ENCODE peak calls at places on chromosome 21, in ten cellular contexts. S is astrocyte of the cerebellum, I is kidney epithelial cell, G is fibroblast of lung, P is tibial artery, Q is AG09309, J is fibroblast of pulmonary artery, D is foreskin fibroblast, F is fibroblast of mammary gland, M is OCI-LY7. B is an unnamed sample.
A peak's percentile ranks its signal among the peaks of the same experiment; 100 is the strongest.

GRCh38 chr21:38869196-38869595 is 63.5 kb downstream of the ETS2 start:
- DNase-seq in S (no peak), I (no peak), G (no peak), P (no peak), Q (no peak), J (no peak), D (no peak), F (no peak), M (no peak), B (no peak)

GRCh38 chr21:39051561-39051949 is 131.7 kb downstream of the PSMG1 start:
- DNase-seq in S (no peak), I (peak; percentile 76), G (peak; percentile 63), P (no peak), Q (peak; percentile 49), J (no peak), D (peak; percentile 51), F (peak; percentile 87), M (no peak), B (no peak)

GRCh38 chr21:45768741-45769049 is 125.2 kb downstream of the PCBP3 start:
- DNase-seq in S (no peak), I (no peak), G (no peak), P (peak; percentile 39), Q (no peak), J (no peak), D (no peak), F (no peak), M (no peak), B (no peak)

GRCh38 chr21:38268859-38269566 is 12.2 kb downstream of the KCNJ15 start:
- DNase-seq in S (no peak), I (no peak), G (no peak), P (no peak), Q (no peak), J (no peak), D (no peak), F (no peak), M (no peak), B (no peak)

GRCh38 chr21:41419921-41420862 is 5.8 kb upstream of the MX1 start:
- DNase-seq in S (peak; percentile 82), I (peak; percentile 49), G (peak; percentile 88), P (peak; percentile 92), Q (peak; percentile 41), J (peak; percentile 87), D (peak; percentile 76), F (peak; percentile 87), M (peak; percentile 79), B (no peak)

GRCh38 chr21:42003051-42003461 is 7.1 kb downstream of the ZBTB21 start:
- DNase-seq in S (no peak), I (no peak), G (peak; percentile 73), P (no peak), Q (no peak), J (no peak), D (peak; percentile 79), F (peak; percentile 90), M (no peak), B (no peak)

GRCh38 chr21:35606136-35606535 is 454.2 kb downstream of the SETD4 start:
- DNase-seq in S (no peak), I (no peak), G (no peak), P (no peak), Q (no peak), J (no peak), D (no peak), F (no peak), M (no peak), B (no peak)

GRCh38 chr21:44571844-44572782 is 1.4 kb upstream of the KRTAP10-4 start:
- DNase-seq in S (no peak), I (no peak), G (no peak), P (no peak), Q (no peak), J (no peak), D (no peak), F (no peak), M (no peak), B (no peak)

GRCh38 chr21:42833439-42833815 is 45.9 kb downstream of the WDR4 start:
- DNase-seq in S (no peak), I (no peak), G (no peak), P (no peak), Q (no peak), J (no peak), D (peak; percentile 18), F (peak; percentile 19), M (peak; percentile 64), B (peak; percentile 72)

GRCh38 chr21:44947111-44947929 is 7.5 kb downstream of the SLX9 start:
- DNase-seq in S (no peak), I (no peak), G (no peak), P (peak; percentile 75), Q (no peak), J (no peak), D (no peak), F (no peak), M (no peak), B (no peak)

GRCh38 chr21:41548781-41549180 is 40.8 kb upstream of the TMPRSS2 start:
- DNase-seq in S (no peak), I (no peak), G (no peak), P (no peak), Q (no peak), J (no peak), D (no peak), F (no peak), M (no peak), B (no peak)

GRCh38 chr21:46253610-46254124 is 25.1 kb upstream of the LSS start:
- DNase-seq in S (no peak), I (no peak), G (no peak), P (no peak), Q (no peak), J (peak; percentile 40), D (no peak), F (peak; percentile 40), M (peak; percentile 53), B (peak; percentile 87)

GRCh38 chr21:15121655-15122120 is 56.9 kb upstream of the NRIP1 start:
- DNase-seq in S (peak; percentile 24), I (no peak), G (peak; percentile 58), P (no peak), Q (no peak), J (peak; percentile 63), D (no peak), F (peak; percentile 71), M (no peak), B (no peak)
- H3K4me3 ChIP-seq in S (no peak overlapping the region), I (no peak overlapping the region), G (no peak overlapping the region), P (no peak overlapping the region), Q (no peak overlapping the region), J (no peak overlapping the region), D (no peak overlapping the region), F (no peak overlapping the region), M (no peak overlapping the region), B (no peak overlapping the region)

DNA sequence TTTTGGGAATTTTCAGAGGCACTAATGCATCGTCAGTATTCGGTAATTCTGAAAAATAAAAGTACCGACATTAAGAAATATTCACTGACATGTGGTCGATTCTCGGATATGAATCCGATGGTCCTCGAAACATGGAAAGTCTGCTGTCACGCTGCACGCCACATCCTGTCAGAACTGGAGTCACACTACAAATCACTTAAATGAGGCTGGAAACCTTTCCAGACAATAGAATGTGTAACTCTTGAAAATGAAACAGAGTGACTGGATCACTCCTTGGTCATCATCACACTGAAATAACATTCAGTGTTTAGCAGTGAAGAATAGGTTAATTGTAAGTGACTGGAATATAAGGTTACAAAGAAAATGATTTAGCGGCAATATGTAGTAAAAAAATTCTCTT is 620.1 kb upstream of the ADAMTS5 start:
- DNase-seq in S (no peak), I (no peak), G (no peak), P (no peak), Q (no peak), J (no peak), D (no peak), F (no peak), M (no peak), B (no peak)
- H3K4me3 ChIP-seq in S (no peak overlapping the region), I (no peak overlapping the region), G (peak overlapping the region; percentile 4), P (no peak overlapping the region), Q (peak overlapping the region; percentile 11), J (no peak overlapping the region), D (peak overlapping the region; percentile 9), F (no peak overlapping the region), M (no peak overlapping the region), B (no peak overlapping the region)

GRCh38 chr21:32212116-32212515 is 66.7 kb downstream of the MIS18A start:
- DNase-seq in S (no peak), I (no peak), G (no peak), P (no peak), Q (no peak), J (no peak), D (no peak), F (no peak), M (no peak), B (no peak)

GRCh38 chr21:32203877-32204480 is 74.9 kb downstream of the MIS18A start:
- DNase-seq in S (no peak), I (no peak), G (no peak), P (no peak), Q (no peak), J (no peak), D (no peak), F (no peak), M (no peak), B (no peak)

GRCh38 chr21:32207096-32207716 is 71.6 kb downstream of the MIS18A start:
- DNase-seq in S (no peak), I (no peak), G (no peak), P (no peak), Q (no peak), J (peak; percentile 0), D (no peak), F (no peak), M (no peak), B (no peak)

GRCh38 chr21:32209580-32209979 is 69.3 kb downstream of the MIS18A start:
- DNase-seq in S (no peak), I (no peak), G (no peak), P (no peak), Q (no peak), J (no peak), D (no peak), F (no peak), M (no peak), B (no peak)

DNA sequence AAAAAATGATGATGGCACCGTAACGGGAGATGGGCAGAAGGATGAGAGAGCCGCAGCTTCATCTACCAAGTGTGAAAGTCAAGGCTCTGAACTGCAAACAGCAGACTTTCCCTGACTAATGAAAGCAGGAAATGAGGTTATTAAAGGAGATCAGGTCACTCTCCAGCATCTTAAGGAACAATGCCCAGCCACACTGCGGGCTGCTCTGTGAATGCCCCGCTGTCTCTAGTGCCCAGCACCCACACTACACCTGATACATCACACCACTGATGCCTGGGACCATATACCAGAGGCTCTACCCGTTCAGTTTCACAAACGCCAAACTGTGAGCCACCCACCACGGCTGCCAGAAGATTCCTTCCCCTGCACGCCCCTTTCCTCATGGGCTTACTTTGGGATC is 72.2 kb downstream of the MIS18A start:
- DNase-seq in S (no peak), I (no peak), G (no peak), P (no peak), Q (no peak), J (no peak), D (no peak), F (no peak), M (no peak), B (no peak)
- H3K4me3 ChIP-seq in S (no peak overlapping the region), I (no peak overlapping the region), G (no peak overlapping the region), P (no peak overlapping the region), Q (no peak overlapping the region), J (no peak overlapping the region), D (no peak overlapping the region), F (no peak overlapping the region), M (no peak overlapping the region), B (no peak overlapping the region)

DNA sequence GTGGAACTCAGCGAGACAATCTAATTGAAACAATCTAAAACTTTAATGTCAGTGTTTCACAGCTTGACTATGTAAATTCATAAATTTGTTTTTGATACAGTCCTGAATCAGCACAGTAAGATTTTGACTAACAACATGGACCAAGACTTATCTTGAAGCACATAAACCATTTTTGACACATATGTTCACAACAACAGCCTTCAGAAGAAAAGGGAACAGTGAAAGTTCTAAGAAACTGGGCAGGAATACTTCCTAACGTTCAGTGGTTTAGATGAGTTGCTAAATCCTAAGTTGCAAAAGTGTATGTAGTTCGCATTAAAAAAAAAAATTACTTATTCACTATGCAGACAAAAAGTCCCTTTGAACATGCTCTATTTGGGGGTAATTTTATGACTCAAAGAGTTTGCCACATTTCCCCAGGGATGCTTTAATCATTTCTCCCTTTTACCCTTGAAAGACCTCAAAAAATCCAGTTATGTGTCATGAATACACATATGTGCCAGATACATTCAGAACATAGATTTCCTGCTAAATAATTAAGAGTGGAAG is 120.2 kb downstream of the MRPL39 start:
- DNase-seq in S (no peak), I (no peak), G (no peak), P (no peak), Q (no peak), J (no peak), D (no peak), F (peak; percentile 86), M (no peak), B (no peak)
- H3K4me3 ChIP-seq in S (no peak overlapping the region), I (no peak overlapping the region), G (no peak overlapping the region), P (no peak overlapping the region), Q (no peak overlapping the region), J (no peak overlapping the region), D (no peak overlapping the region), F (no peak overlapping the region), M (no peak overlapping the region), B (no peak overlapping the region)

B was measured in Jurkat, Clone E6-1.